ENCODE peak calls at places on chromosomes 5 and 9, in nine cellular contexts. One of them, this sample, is unnamed.

GRCh38 chr9:111039203-111039907 is 1.1 kb upstream of the LPAR1 start:
- DNase-seq in pulmonary artery endothelial cell: no peak
- DNase-seq in glutamatergic neuron: no peak
- DNase-seq in stimulated activated CD4-positive, alpha-beta T cell treated with anti-CD3 and anti-CD28 coated beads, Interleukin-4, amount 100 ng/mL, for 4 hours: no peak
- DNase-seq in mesenchymal stem cell: no peak
- DNase-seq in CD8-positive, alpha-beta memory T cell: no peak
- DNase-seq in Calu3: peak; percentile 21
- DNase-seq in NCI-H1092: no peak
- DNase-seq in EH: no peak
- DNase-seq in this sample: no peak

GRCh38 chr5:134133995-134134541 is 19.6 kb downstream of the TCF7 start:
- DNase-seq in Calu3: no peak
- DNase-seq in stimulated activated CD4-positive, alpha-beta T cell treated with anti-CD3 and anti-CD28 coated beads, Interleukin-4, amount 100 ng/mL, for 4 hours: no peak
- DNase-seq in NCI-H1092: no peak
- DNase-seq in pulmonary artery endothelial cell: no peak
- DNase-seq in CD8-positive, alpha-beta memory T cell: no peak
- DNase-seq in mesenchymal stem cell: no peak
- DNase-seq in EH: no peak
- DNase-seq in glutamatergic neuron: peak; percentile 11
- DNase-seq in this sample: no peak

GRCh38 chr9:109914280-109915027 is 134.5 kb downstream of the PALM2AKAP2 start:
- DNase-seq in EH: peak; percentile 95
- DNase-seq in glutamatergic neuron: no peak
- DNase-seq in NCI-H1092: no peak
- DNase-seq in mesenchymal stem cell: peak; percentile 94
- DNase-seq in pulmonary artery endothelial cell: no peak
- DNase-seq in CD8-positive, alpha-beta memory T cell: no peak
- DNase-seq in Calu3: no peak
- DNase-seq in stimulated activated CD4-positive, alpha-beta T cell treated with anti-CD3 and anti-CD28 coated beads, Interleukin-4, amount 100 ng/mL, for 4 hours: no peak
- DNase-seq in this sample: no peak

GRCh38 chr5:86880785-86881492 is 263.2 kb downstream of the COX7C start:
- DNase-seq in NCI-H1092: no peak
- DNase-seq in EH: peak; percentile 91
- DNase-seq in CD8-positive, alpha-beta memory T cell: peak; percentile 21
- DNase-seq in glutamatergic neuron: peak; percentile 26
- DNase-seq in Calu3: peak; percentile 80
- DNase-seq in pulmonary artery endothelial cell: peak; percentile 51
- DNase-seq in mesenchymal stem cell: peak; percentile 91
- DNase-seq in stimulated activated CD4-positive, alpha-beta T cell treated with anti-CD3 and anti-CD28 coated beads, Interleukin-4, amount 100 ng/mL, for 4 hours: peak; percentile 15
- DNase-seq in this sample: peak; percentile 16

GRCh38 chr9:127012250-127012649 is 97.7 kb downstream of the RALGPS1 start:
- DNase-seq in glutamatergic neuron: no peak
- DNase-seq in stimulated activated CD4-positive, alpha-beta T cell treated with anti-CD3 and anti-CD28 coated beads, Interleukin-4, amount 100 ng/mL, for 4 hours: no peak
- DNase-seq in CD8-positive, alpha-beta memory T cell: no peak
- DNase-seq in pulmonary artery endothelial cell: no peak
- DNase-seq in mesenchymal stem cell: no peak
- DNase-seq in EH: no peak
- DNase-seq in NCI-H1092: no peak
- DNase-seq in Calu3: no peak
- DNase-seq in this sample: no peak

GRCh38 chr5:6787941-6788340 is 74.7 kb downstream of the TENT4A start:
- DNase-seq in EH: no peak
- DNase-seq in NCI-H1092: no peak
- DNase-seq in Calu3: no peak
- DNase-seq in glutamatergic neuron: no peak
- DNase-seq in CD8-positive, alpha-beta memory T cell: no peak
- DNase-seq in pulmonary artery endothelial cell: no peak
- DNase-seq in stimulated activated CD4-positive, alpha-beta T cell treated with anti-CD3 and anti-CD28 coated beads, Interleukin-4, amount 100 ng/mL, for 4 hours: no peak
- DNase-seq in mesenchymal stem cell: no peak
- DNase-seq in this sample: no peak

GRCh38 chr9:38619556-38620447 is 594 bp downstream of the ANKRD18A start:
- DNase-seq in pulmonary artery endothelial cell: no peak
- DNase-seq in Calu3: peak; percentile 1
- DNase-seq in mesenchymal stem cell: no peak
- DNase-seq in CD8-positive, alpha-beta memory T cell: no peak
- DNase-seq in NCI-H1092: peak; percentile 23
- DNase-seq in stimulated activated CD4-positive, alpha-beta T cell treated with anti-CD3 and anti-CD28 coated beads, Interleukin-4, amount 100 ng/mL, for 4 hours: peak; percentile 61
- DNase-seq in EH: no peak
- DNase-seq in glutamatergic neuron: peak; percentile 34
- DNase-seq in this sample: peak; percentile 11

GRCh38 chr9:104743377-104743985 is 4.0 kb upstream of the NIPSNAP3A start:
- DNase-seq in EH: peak; percentile 78
- DNase-seq in pulmonary artery endothelial cell: no peak
- DNase-seq in NCI-H1092: peak; percentile 22
- DNase-seq in mesenchymal stem cell: peak; percentile 75
- DNase-seq in CD8-positive, alpha-beta memory T cell: peak; percentile 58
- DNase-seq in glutamatergic neuron: no peak
- DNase-seq in stimulated activated CD4-positive, alpha-beta T cell treated with anti-CD3 and anti-CD28 coated beads, Interleukin-4, amount 100 ng/mL, for 4 hours: no peak
- DNase-seq in Calu3: peak; percentile 24
- DNase-seq in this sample: no peak

GRCh38 chr5:7410936-7411511 is 15.1 kb downstream of the ADCY2 start:
- DNase-seq in stimulated activated CD4-positive, alpha-beta T cell treated with anti-CD3 and anti-CD28 coated beads, Interleukin-4, amount 100 ng/mL, for 4 hours: no peak
- DNase-seq in glutamatergic neuron: no peak
- DNase-seq in pulmonary artery endothelial cell: no peak
- DNase-seq in Calu3: no peak
- DNase-seq in mesenchymal stem cell: no peak
- DNase-seq in CD8-positive, alpha-beta memory T cell: no peak
- DNase-seq in NCI-H1092: no peak
- DNase-seq in EH: no peak
- DNase-seq in this sample: no peak

GRCh38 chr9:137407590-137408300 is 15.2 kb downstream of the EXD3 start:
- DNase-seq in CD8-positive, alpha-beta memory T cell: no peak
- DNase-seq in NCI-H1092: no peak
- DNase-seq in EH: no peak
- DNase-seq in glutamatergic neuron: no peak
- DNase-seq in pulmonary artery endothelial cell: no peak
- DNase-seq in stimulated activated CD4-positive, alpha-beta T cell treated with anti-CD3 and anti-CD28 coated beads, Interleukin-4, amount 100 ng/mL, for 4 hours: no peak
- DNase-seq in Calu3: no peak
- DNase-seq in mesenchymal stem cell: no peak
- DNase-seq in this sample: no peak

GRCh38 chr9:130972957-130973685 is 34.1 kb upstream of the FIBCD1 start:
- DNase-seq in pulmonary artery endothelial cell: no peak
- DNase-seq in NCI-H1092: no peak
- DNase-seq in CD8-positive, alpha-beta memory T cell: no peak
- DNase-seq in Calu3: no peak
- DNase-seq in mesenchymal stem cell: no peak
- DNase-seq in glutamatergic neuron: no peak
- DNase-seq in stimulated activated CD4-positive, alpha-beta T cell treated with anti-CD3 and anti-CD28 coated beads, Interleukin-4, amount 100 ng/mL, for 4 hours: no peak
- DNase-seq in EH: no peak
- DNase-seq in this sample: no peak

GRCh38 chr5:108263338-108263737 is 118.6 kb downstream of the FBXL17 start:
- DNase-seq in Calu3: no peak
- DNase-seq in CD8-positive, alpha-beta memory T cell: no peak
- DNase-seq in stimulated activated CD4-positive, alpha-beta T cell treated with anti-CD3 and anti-CD28 coated beads, Interleukin-4, amount 100 ng/mL, for 4 hours: no peak
- DNase-seq in mesenchymal stem cell: no peak
- DNase-seq in glutamatergic neuron: no peak
- DNase-seq in NCI-H1092: no peak
- DNase-seq in pulmonary artery endothelial cell: no peak
- DNase-seq in EH: no peak
- DNase-seq in this sample: no peak